ENCODE peak calls at places on chromosomes 12 and 14, in six cellular contexts. T is kidney tubule cell; N is NCI-H1105; Y is NCI-H1417; Q is D341Med; P is activated CD8-positive, alpha-beta memory T cell treated with anti-CD3 and anti-CD28 coated beads for 48 hours. V is an unnamed sample.

GRCh38 chr12:121036810-121037326 is 2.2 kb downstream of the OASL start:
- DNase-seq in Q (no peak), Y (no peak), T (peak), P (no peak), N (no peak), V (no peak)

GRCh38 chr12:116302200-116303075 is 24.9 kb upstream of the MED13L start:
- DNase-seq in Q (no peak), T (no peak), N (no peak), P (no peak), Y (no peak), V (no peak)

GRCh38 chr12:104626069-104626690 is 169.4 kb downstream of the CHST11 start:
- DNase-seq in N (no peak), T (no peak), P (no peak), Y (no peak), Q (no peak), V (no peak)

GRCh38 chr12:106753526-106753925 is 21.0 kb upstream of the RIC8B start:
- DNase-seq in T (no peak), N (no peak), Q (no peak), Y (no peak), P (peak), V (no peak)

GRCh38 chr12:113161415-113162016 is 12.0 kb downstream of the CFAP73 start:
- DNase-seq in P (no peak), T (no peak), N (peak), Y (peak), Q (peak), V (no peak)

GRCh38 chr14:74326369-74327152 is 21.7 kb upstream of the VRTN start:
- DNase-seq in Q (no peak), N (peak), P (no peak), Y (no peak), T (no peak), V (no peak)

GRCh38 chr12:24814379-24815086 is 134.4 kb downstream of the BCAT1 start:
- DNase-seq in Q (no peak), P (no peak), N (no peak), Y (no peak), T (peak), V (no peak)

GRCh38 chr12:54021432-54022013 is 6.7 kb upstream of the HOXC6 start:
- DNase-seq in T (peak), Q (no peak), Y (no peak), N (no peak), P (no peak), V (no peak)

GRCh38 chr14:24067133-24068082 is 4.0 kb upstream of the CPNE6 start:
- DNase-seq in P (no peak), Q (no peak), Y (no peak), N (no peak), T (no peak), V (no peak)

GRCh38 chr12:52634266-52635056 is 16.1 kb upstream of the KRT73 start:
- DNase-seq in T (no peak), N (peak), Y (no peak), P (no peak), Q (peak), V (no peak)

GRCh38 chr14:74395094-74395493 is 30.9 kb downstream of the SYNDIG1L start:
- DNase-seq in N (no peak), Q (peak), Y (no peak), P (no peak), T (no peak), V (no peak)

GRCh38 chr12:76032043-76032981 is 736 bp upstream of the PHLDA1 start:
- DNase-seq in Y (no peak), Q (no peak), T (peak), P (peak), N (no peak), V (no peak)

GRCh38 chr14:67820428-67820881 is 876 bp downstream of the RAD51B start:
- DNase-seq in Q (no peak), P (no peak), N (no peak), Y (peak), T (peak), V (no peak)

GRCh38 chr14:70714055-70714550 is 72.4 kb downstream of the TTC9 start:
- DNase-seq in N (peak), T (peak), Y (peak), Q (peak), P (peak), V (peak)

GRCh38 chr12:118136559-118137003 is 657 bp downstream of the PEBP1 start:
- DNase-seq in P (peak), Q (peak), N (no peak), Y (no peak), T (peak), V (no peak)

GRCh38 chr14:22478247-22478646 is 110.8 kb downstream of the DAD1 start:
- DNase-seq in Q (no peak), N (no peak), T (no peak), Y (no peak), P (no peak), V (no peak)

GRCh38 chr12:32455607-32456063 is 56.3 kb downstream of the FGD4 start:
- DNase-seq in P (no peak), Y (peak), T (peak), N (peak), Q (peak), V (peak)

GRCh38 chr14:20179880-20180279 is 10.8 kb upstream of the OR11G2 start:
- DNase-seq in Q (no peak), N (no peak), T (no peak), P (no peak), Y (no peak), V (no peak)

GRCh38 chr12:128914908-128915563 is 61.8 kb downstream of the GLT1D1 start:
- DNase-seq in T (no peak), Q (no peak), P (peak), N (no peak), Y (no peak), V (no peak)

GRCh38 chr12:97745406-97746101 is 282.9 kb downstream of the RMST start:
- DNase-seq in P (no peak), Q (no peak), N (no peak), T (peak), Y (no peak), V (no peak)

GRCh38 chr12:18400186-18400585 is 138.9 kb downstream of the PIK3C2G start:
- DNase-seq in T (no peak), Q (no peak), P (no peak), Y (no peak), N (no peak), V (no peak)

GRCh38 chr12:104356231-104357115 is 52.9 kb downstream of the EID3 start:
- DNase-seq in T (no peak), Q (no peak), N (no peak), P (no peak), Y (no peak), V (no peak)

GRCh38 chr12:109307051-109307450 is 2.0 kb downstream of the FOXN4 start:
- DNase-seq in P (no peak), T (no peak), N (no peak), Q (no peak), Y (peak), V (no peak)

GRCh38 chr12:78118036-78118435 is 287.3 kb downstream of the NAV3 start:
- DNase-seq in P (no peak), Q (no peak), Y (peak), N (no peak), T (no peak), V (no peak)

V was measured in NCI-H1930.